ENCODE peak calls at places on chromosomes 2 and 18, in six cellular contexts. T is AG09309; K is activated CD4-positive, CD25-positive, alpha-beta regulatory T cell; W is ovary; X is adipocyte; O is mammary epithelial cell. U is an unnamed sample.

GRCh38 chr2:42567389-42567788 is 1.0 kb upstream of the MTA3 start:
- DNase-seq in T (peak), K (no peak), W (no peak), X (peak), O (no peak), U (no peak)

GRCh38 chr18:77124452-77124922 is 8.1 kb downstream of the MBP start:
- DNase-seq in T (no peak), K (peak), W (no peak), X (no peak), O (no peak), U (no peak)

GRCh38 chr2:156901373-156902031 is 356.0 kb upstream of the GALNT5 start:
- DNase-seq in T (no peak), K (no peak), W (no peak), X (peak), O (peak), U (no peak)

GRCh38 chr2:84779781-84780180 is 101.1 kb downstream of the TRABD2A start:
- DNase-seq in T (no peak), K (no peak), W (no peak), X (no peak), O (no peak), U (no peak)

GRCh38 chr2:72895759-72896281 is 8.6 kb downstream of the SPR start:
- DNase-seq in T (no peak), K (no peak), W (peak), X (no peak), O (no peak), U (peak)

GRCh38 chr2:183964565-183964964 is 633.8 kb upstream of the ZNF804A start:
- DNase-seq in T (no peak), K (no peak), W (no peak), X (no peak), O (no peak), U (no peak)

GRCh38 chr2:12737226-12738111 is 20.7 kb downstream of the TRIB2 start:
- DNase-seq in T (no peak), K (no peak), W (no peak), X (no peak), O (no peak), U (no peak)

GRCh38 chr2:232794981-232795380 is 18.6 kb upstream of the KCNJ13 start:
- DNase-seq in T (no peak), K (no peak), W (no peak), X (peak), O (no peak), U (no peak)

GRCh38 chr2:219488844-219489194 is 9.9 kb upstream of the GMPPA start:
- DNase-seq in T (no peak), K (no peak), W (no peak), X (no peak), O (no peak), U (no peak)

GRCh38 chr2:80074321-80074720 is 230.2 kb downstream of the LRRTM1 start:
- DNase-seq in T (no peak), K (no peak), W (no peak), X (no peak), O (no peak), U (no peak)

GRCh38 chr2:63712748-63713147 is 124.0 kb downstream of the MDH1 start:
- DNase-seq in T (peak), K (no peak), W (no peak), X (peak), O (peak), U (no peak)

GRCh38 chr2:160408205-160408561 is 85.4 kb downstream of the RBMS1 start:
- DNase-seq in T (no peak), K (no peak), W (no peak), X (no peak), O (no peak), U (no peak)

GRCh38 chr2:147222506-147222905 is 622.3 kb upstream of the ACVR2A start:
- DNase-seq in T (no peak), K (no peak), W (no peak), X (no peak), O (no peak), U (no peak)

GRCh38 chr18:79614211-79615028 is 65.2 kb upstream of the CTDP1 start:
- DNase-seq in T (no peak), K (no peak), W (peak), X (no peak), O (no peak), U (no peak)

GRCh38 chr2:210224660-210225460 is at the start of gene ACADL:
- DNase-seq in T (no peak), K (no peak), W (peak), X (peak), O (peak), U (peak)

GRCh38 chr2:110865188-110865587 is 132.8 kb downstream of the ACOXL start:
- DNase-seq in T (no peak), K (no peak), W (no peak), X (no peak), O (no peak), U (no peak)

GRCh38 chr2:232441147-232441651 is 14.8 kb upstream of the ALPI start:
- DNase-seq in T (no peak), K (no peak), W (peak), X (no peak), O (no peak), U (no peak)

GRCh38 chr2:65377556-65378307 is 54.7 kb downstream of the SPRED2 start:
- DNase-seq in T (peak), K (no peak), W (no peak), X (peak), O (peak), U (no peak)

GRCh38 chr2:157830696-157831570 is 45.2 kb downstream of the ACVR1 start:
- DNase-seq in T (peak), K (no peak), W (no peak), X (peak), O (peak), U (peak)

GRCh38 chr2:79260848-79261247 is 101.3 kb upstream of the REG3A start:
- DNase-seq in T (no peak), K (no peak), W (no peak), X (no peak), O (no peak), U (no peak)

GRCh38 chr18:9827856-9828793 is 57.6 kb upstream of the TXNDC2 start:
- DNase-seq in T (peak), K (no peak), W (no peak), X (peak), O (peak), U (no peak)

GRCh38 chr18:49487711-49488310 is 777 bp upstream of the C18orf32 start:
- DNase-seq in T (no peak), K (no peak), W (no peak), X (no peak), O (no peak), U (no peak)

U was measured in thyroid gland.